ENCODE peak calls at places on chromosomes 7 and 10, in ten cellular contexts. One of them, this sample, is unnamed.

GRCh38 chr10:73471226-73471625 is 24.6 kb downstream of the PPP3CB start:
- DNase-seq in right lobe of liver: no peak
- DNase-seq in GM23248: no peak
- DNase-seq in uterus: no peak
- DNase-seq in fibroblast of lung: no peak
- DNase-seq in left ventricle myocardium inferior: no peak
- DNase-seq in HCT116: no peak
- DNase-seq in cardiac muscle cell: no peak
- DNase-seq in PC-9: no peak
- DNase-seq in gastrocnemius medialis: no peak
- DNase-seq in this sample: no peak

GRCh38 chr10:26517141-26517890 is 79.2 kb downstream of the APBB1IP start:
- DNase-seq in right lobe of liver: no peak
- DNase-seq in GM23248: no peak
- DNase-seq in uterus: no peak
- DNase-seq in fibroblast of lung: no peak
- DNase-seq in left ventricle myocardium inferior: no peak
- DNase-seq in HCT116: no peak
- DNase-seq in cardiac muscle cell: no peak
- DNase-seq in PC-9: no peak
- DNase-seq in gastrocnemius medialis: no peak
- DNase-seq in this sample: no peak

GRCh38 chr7:80614911-80615310 is 23.5 kb upstream of the CD36 start:
- DNase-seq in right lobe of liver: no peak
- DNase-seq in GM23248: peak; percentile 69
- DNase-seq in uterus: no peak
- DNase-seq in fibroblast of lung: peak; percentile 77
- DNase-seq in left ventricle myocardium inferior: no peak
- DNase-seq in HCT116: no peak
- DNase-seq in cardiac muscle cell: peak; percentile 21
- DNase-seq in PC-9: no peak
- DNase-seq in gastrocnemius medialis: no peak
- DNase-seq in this sample: no peak

GRCh38 chr7:45563804-45564461 is 10.2 kb upstream of the ADCY1 start:
- DNase-seq in right lobe of liver: no peak
- DNase-seq in GM23248: no peak
- DNase-seq in uterus: no peak
- DNase-seq in fibroblast of lung: no peak
- DNase-seq in left ventricle myocardium inferior: peak; percentile 35
- DNase-seq in HCT116: no peak
- DNase-seq in cardiac muscle cell: peak; percentile 41
- DNase-seq in PC-9: no peak
- DNase-seq in gastrocnemius medialis: no peak
- DNase-seq in this sample: peak; percentile 16

GRCh38 chr10:73413108-73413527 is 740 bp downstream of the ANXA7 start:
- DNase-seq in right lobe of liver: no peak
- DNase-seq in GM23248: peak; percentile 77
- DNase-seq in uterus: peak; percentile 18
- DNase-seq in fibroblast of lung: no peak
- DNase-seq in left ventricle myocardium inferior: no peak
- DNase-seq in HCT116: peak; percentile 51
- DNase-seq in cardiac muscle cell: no peak
- DNase-seq in PC-9: peak; percentile 48
- DNase-seq in gastrocnemius medialis: peak; percentile 25
- DNase-seq in this sample: peak; percentile 64

GRCh38 chr7:85014936-85015335 is 171.9 kb downstream of the SEMA3D start:
- DNase-seq in right lobe of liver: no peak
- DNase-seq in GM23248: no peak
- DNase-seq in uterus: no peak
- DNase-seq in fibroblast of lung: no peak
- DNase-seq in left ventricle myocardium inferior: no peak
- DNase-seq in HCT116: no peak
- DNase-seq in cardiac muscle cell: no peak
- DNase-seq in PC-9: no peak
- DNase-seq in gastrocnemius medialis: no peak
- DNase-seq in this sample: no peak

GRCh38 chr10:127977368-127978009 is 70.6 kb downstream of the PTPRE start:
- DNase-seq in right lobe of liver: peak; percentile 47
- DNase-seq in GM23248: peak; percentile 81
- DNase-seq in uterus: peak; percentile 46
- DNase-seq in fibroblast of lung: peak; percentile 80
- DNase-seq in left ventricle myocardium inferior: peak; percentile 80
- DNase-seq in HCT116: no peak
- DNase-seq in cardiac muscle cell: no peak
- DNase-seq in PC-9: peak; percentile 58
- DNase-seq in gastrocnemius medialis: peak; percentile 45
- DNase-seq in this sample: peak; percentile 72

GRCh38 chr10:84333864-84334451 is 5.6 kb downstream of the CCSER2 start:
- DNase-seq in right lobe of liver: no peak
- DNase-seq in GM23248: peak; percentile 38
- DNase-seq in uterus: no peak
- DNase-seq in fibroblast of lung: peak; percentile 21
- DNase-seq in left ventricle myocardium inferior: no peak
- DNase-seq in HCT116: no peak
- DNase-seq in cardiac muscle cell: no peak
- DNase-seq in PC-9: no peak
- DNase-seq in gastrocnemius medialis: no peak
- DNase-seq in this sample: no peak

GRCh38 chr10:113222207-113222606 is 272.2 kb downstream of the TCF7L2 start:
- DNase-seq in right lobe of liver: no peak
- DNase-seq in GM23248: peak; percentile 41
- DNase-seq in uterus: no peak
- DNase-seq in fibroblast of lung: no peak
- DNase-seq in left ventricle myocardium inferior: no peak
- DNase-seq in HCT116: no peak
- DNase-seq in cardiac muscle cell: no peak
- DNase-seq in PC-9: no peak
- DNase-seq in gastrocnemius medialis: no peak
- DNase-seq in this sample: no peak

GRCh38 chr10:46522295-46523118 is 34.0 kb downstream of the GPRIN2 start:
- DNase-seq in right lobe of liver: no peak
- DNase-seq in GM23248: no peak
- DNase-seq in uterus: no peak
- DNase-seq in fibroblast of lung: no peak
- DNase-seq in left ventricle myocardium inferior: no peak
- DNase-seq in HCT116: no peak
- DNase-seq in cardiac muscle cell: no peak
- DNase-seq in PC-9: no peak
- DNase-seq in gastrocnemius medialis: no peak
- DNase-seq in this sample: no peak

GRCh38 chr7:67408109-67408508 is 411.5 kb downstream of the TYW1 start:
- DNase-seq in right lobe of liver: no peak
- DNase-seq in GM23248: no peak
- DNase-seq in uterus: no peak
- DNase-seq in fibroblast of lung: no peak
- DNase-seq in left ventricle myocardium inferior: no peak
- DNase-seq in HCT116: no peak
- DNase-seq in cardiac muscle cell: no peak
- DNase-seq in PC-9: no peak
- DNase-seq in gastrocnemius medialis: no peak
- DNase-seq in this sample: no peak

GRCh38 chr10:69239816-69240434 is 19.8 kb downstream of the HKDC1 start:
- DNase-seq in right lobe of liver: no peak
- DNase-seq in GM23248: peak; percentile 78
- DNase-seq in uterus: no peak
- DNase-seq in fibroblast of lung: peak; percentile 36
- DNase-seq in left ventricle myocardium inferior: no peak
- DNase-seq in HCT116: no peak
- DNase-seq in cardiac muscle cell: no peak
- DNase-seq in PC-9: no peak
- DNase-seq in gastrocnemius medialis: no peak
- DNase-seq in this sample: no peak

GRCh38 chr10:71739368-71739900 is 19.9 kb upstream of the C10orf105 start:
- DNase-seq in right lobe of liver: no peak
- DNase-seq in GM23248: no peak
- DNase-seq in uterus: no peak
- DNase-seq in fibroblast of lung: no peak
- DNase-seq in left ventricle myocardium inferior: no peak
- DNase-seq in HCT116: no peak
- DNase-seq in cardiac muscle cell: no peak
- DNase-seq in PC-9: no peak
- DNase-seq in gastrocnemius medialis: no peak
- DNase-seq in this sample: no peak

GRCh38 chr7:46651561-46652088 is 730.6 kb upstream of the IGFBP3 start:
- DNase-seq in right lobe of liver: no peak
- DNase-seq in GM23248: no peak
- DNase-seq in uterus: no peak
- DNase-seq in fibroblast of lung: no peak
- DNase-seq in left ventricle myocardium inferior: no peak
- DNase-seq in HCT116: peak; percentile 47
- DNase-seq in cardiac muscle cell: peak; percentile 9
- DNase-seq in PC-9: peak; percentile 60
- DNase-seq in gastrocnemius medialis: no peak
- DNase-seq in this sample: no peak

GRCh38 chr7:1457059-1457948 is 2.0 kb downstream of the MICALL2 start:
- DNase-seq in right lobe of liver: no peak
- DNase-seq in GM23248: no peak
- DNase-seq in uterus: no peak
- DNase-seq in fibroblast of lung: no peak
- DNase-seq in left ventricle myocardium inferior: no peak
- DNase-seq in HCT116: no peak
- DNase-seq in cardiac muscle cell: no peak
- DNase-seq in PC-9: no peak
- DNase-seq in gastrocnemius medialis: no peak
- DNase-seq in this sample: no peak
- H3K27ac ChIP-seq in right lobe of liver: no peak overlapping the region
- H3K27ac ChIP-seq in GM23248: no peak overlapping the region
- H3K27ac ChIP-seq in uterus: no peak overlapping the region
- H3K27ac ChIP-seq in fibroblast of lung: peak overlapping the region; percentile 95
- H3K27ac ChIP-seq in left ventricle myocardium inferior: peak overlapping the region; percentile 90
- H3K27ac ChIP-seq in HCT116: peak overlapping the region; percentile 84
- H3K27ac ChIP-seq in cardiac muscle cell: no peak overlapping the region
- H3K27ac ChIP-seq in PC-9: no peak overlapping the region
- H3K27ac ChIP-seq in gastrocnemius medialis: no peak overlapping the region
- H3K27ac ChIP-seq in this sample: no peak overlapping the region

GRCh38 chr7:157691521-157692155 is 354.8 kb downstream of the DNAJB6 start:
- DNase-seq in right lobe of liver: no peak
- DNase-seq in GM23248: no peak
- DNase-seq in uterus: no peak
- DNase-seq in fibroblast of lung: no peak
- DNase-seq in left ventricle myocardium inferior: no peak
- DNase-seq in HCT116: no peak
- DNase-seq in cardiac muscle cell: no peak
- DNase-seq in PC-9: no peak
- DNase-seq in gastrocnemius medialis: no peak
- DNase-seq in this sample: no peak

GRCh38 chr7:157689269-157690057 is 352.7 kb downstream of the DNAJB6 start:
- DNase-seq in right lobe of liver: no peak
- DNase-seq in GM23248: no peak
- DNase-seq in uterus: no peak
- DNase-seq in fibroblast of lung: no peak
- DNase-seq in left ventricle myocardium inferior: no peak
- DNase-seq in HCT116: no peak
- DNase-seq in cardiac muscle cell: no peak
- DNase-seq in PC-9: no peak
- DNase-seq in gastrocnemius medialis: no peak
- DNase-seq in this sample: peak; percentile 28

GRCh38 chr7:157690058-157690832 is 353.4 kb downstream of the DNAJB6 start:
- DNase-seq in right lobe of liver: no peak
- DNase-seq in GM23248: peak; percentile 29
- DNase-seq in uterus: no peak
- DNase-seq in fibroblast of lung: no peak
- DNase-seq in left ventricle myocardium inferior: no peak
- DNase-seq in HCT116: no peak
- DNase-seq in cardiac muscle cell: no peak
- DNase-seq in PC-9: no peak
- DNase-seq in gastrocnemius medialis: no peak
- DNase-seq in this sample: no peak

GRCh38 chr7:157692156-157693011 is 355.6 kb downstream of the DNAJB6 start:
- DNase-seq in right lobe of liver: no peak
- DNase-seq in GM23248: no peak
- DNase-seq in uterus: no peak
- DNase-seq in fibroblast of lung: no peak
- DNase-seq in left ventricle myocardium inferior: no peak
- DNase-seq in HCT116: no peak
- DNase-seq in cardiac muscle cell: no peak
- DNase-seq in PC-9: no peak
- DNase-seq in gastrocnemius medialis: no peak
- DNase-seq in this sample: no peak

GRCh38 chr7:157690833-157691382 is 354.1 kb downstream of the DNAJB6 start:
- DNase-seq in right lobe of liver: no peak
- DNase-seq in GM23248: peak; percentile 51
- DNase-seq in uterus: no peak
- DNase-seq in fibroblast of lung: peak; percentile 57
- DNase-seq in left ventricle myocardium inferior: peak; percentile 67
- DNase-seq in HCT116: peak; percentile 71
- DNase-seq in cardiac muscle cell: peak; percentile 20
- DNase-seq in PC-9: no peak
- DNase-seq in gastrocnemius medialis: peak; percentile 30
- DNase-seq in this sample: no peak
- H3K27me3 ChIP-seq in right lobe of liver: peaks cover 25% of the 10 kb centered on the region
- H3K27me3 ChIP-seq in GM23248: peaks cover 47% of the 10 kb centered on the region
- H3K27me3 ChIP-seq in uterus: no peaks in the 10 kb centered on the region
- H3K27me3 ChIP-seq in fibroblast of lung: peaks cover 4% of the 10 kb centered on the region
- H3K27me3 ChIP-seq in left ventricle myocardium inferior: peaks cover 95% of the 10 kb centered on the region
- H3K27me3 ChIP-seq in HCT116: no peaks in the 10 kb centered on the region
- H3K27me3 ChIP-seq in cardiac muscle cell: peaks cover 92% of the 10 kb centered on the region
- H3K27me3 ChIP-seq in PC-9: peaks cover 37% of the 10 kb centered on the region
- H3K27me3 ChIP-seq in gastrocnemius medialis: peaks cover 46% of the 10 kb centered on the region
- H3K27me3 ChIP-seq in this sample: no peaks in the 10 kb centered on the region

DNA sequence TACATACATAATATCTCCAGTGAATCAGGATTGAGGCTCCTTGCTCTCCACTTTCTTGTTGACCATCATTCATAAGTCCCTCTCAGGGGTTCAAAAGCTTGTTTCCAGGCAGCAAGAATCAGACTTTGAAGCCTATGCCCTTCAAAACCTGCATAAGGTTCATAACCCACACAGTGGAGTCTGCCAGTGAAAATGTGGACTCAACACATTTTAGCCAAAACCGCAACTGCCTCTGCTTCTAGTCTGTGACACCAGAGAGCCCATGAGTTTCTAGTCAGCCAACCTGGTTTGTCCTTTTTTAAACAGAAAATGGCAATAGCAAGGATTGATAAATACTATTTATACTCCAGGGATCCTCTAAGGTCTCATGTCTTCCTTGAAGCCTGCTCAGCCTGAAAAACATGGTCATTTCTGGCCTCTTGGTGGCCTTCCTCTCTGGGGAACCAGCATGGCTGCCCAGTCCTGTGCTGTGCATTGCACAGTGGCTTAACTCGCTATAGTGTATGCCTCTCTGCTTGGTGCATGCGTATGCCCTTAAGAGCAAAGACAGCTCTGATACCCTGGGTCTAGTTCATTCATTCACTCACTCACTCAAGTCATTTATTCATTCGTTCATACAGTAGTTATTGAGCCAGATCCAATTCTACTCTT is 67.5 kb downstream of the WIPF3 start:
- DNase-seq in right lobe of liver: no peak
- DNase-seq in GM23248: no peak
- DNase-seq in uterus: no peak
- DNase-seq in fibroblast of lung: no peak
- DNase-seq in left ventricle myocardium inferior: no peak
- DNase-seq in HCT116: no peak
- DNase-seq in cardiac muscle cell: no peak
- DNase-seq in PC-9: no peak
- DNase-seq in gastrocnemius medialis: no peak
- DNase-seq in this sample: no peak
- H3K27ac ChIP-seq in right lobe of liver: no peak overlapping the region
- H3K27ac ChIP-seq in GM23248: no peak overlapping the region
- H3K27ac ChIP-seq in uterus: no peak overlapping the region
- H3K27ac ChIP-seq in fibroblast of lung: no peak overlapping the region
- H3K27ac ChIP-seq in left ventricle myocardium inferior: no peak overlapping the region
- H3K27ac ChIP-seq in HCT116: no peak overlapping the region
- H3K27ac ChIP-seq in cardiac muscle cell: no peak overlapping the region
- H3K27ac ChIP-seq in PC-9: no peak overlapping the region
- H3K27ac ChIP-seq in gastrocnemius medialis: peak overlapping the region; percentile 79
- H3K27ac ChIP-seq in this sample: no peak overlapping the region

GRCh38 chr10:93806882-93807281 is 49.1 kb downstream of the LGI1 start:
- DNase-seq in right lobe of liver: no peak
- DNase-seq in GM23248: no peak
- DNase-seq in uterus: no peak
- DNase-seq in fibroblast of lung: no peak
- DNase-seq in left ventricle myocardium inferior: no peak
- DNase-seq in HCT116: no peak
- DNase-seq in cardiac muscle cell: no peak
- DNase-seq in PC-9: no peak
- DNase-seq in gastrocnemius medialis: no peak
- DNase-seq in this sample: no peak
- H3K27me3 ChIP-seq in right lobe of liver: no peaks in the 10 kb centered on the region
- H3K27me3 ChIP-seq in GM23248: peaks cover 6% of the 10 kb centered on the region
- H3K27me3 ChIP-seq in uterus: no peaks in the 10 kb centered on the region
- H3K27me3 ChIP-seq in fibroblast of lung: peaks cover under 1% of the 10 kb centered on the region
- H3K27me3 ChIP-seq in left ventricle myocardium inferior: peaks cover 48% of the 10 kb centered on the region
- H3K27me3 ChIP-seq in HCT116: no peaks in the 10 kb centered on the region
- H3K27me3 ChIP-seq in cardiac muscle cell: no peaks in the 10 kb centered on the region
- H3K27me3 ChIP-seq in PC-9: no peaks in the 10 kb centered on the region
- H3K27me3 ChIP-seq in gastrocnemius medialis: no peaks in the 10 kb centered on the region
- H3K27me3 ChIP-seq in this sample: peaks cover 22% of the 10 kb centered on the region

This sample was measured in SJSA1.